ENCODE peak calls at places on chromosomes 13 and 19, in four cellular contexts. Z is endothelial cell of umbilical vein, I is spleen, F is esophagus muscularis mucosa. L is an unnamed sample. For H3K9me3, the result is how much of the 10 kb centered on the place peaks cover.

GRCh38 chr19:17281391-17282304 is at the start of gene ANKLE1:
- DNase-seq in F (no peak), I (peak), Z (no peak), L (no peak)

GRCh38 chr19:47241919-47242644 is 11.1 kb upstream of the BBC3 start:
- DNase-seq in Z (no peak), I (no peak), F (no peak), L (no peak)

GRCh38 chr19:10503002-10503789 is at the start of gene KEAP1:
- DNase-seq in Z (peak), I (no peak), F (no peak), L (peak)

GRCh38 chr13:60326273-60326672 is 70.7 kb upstream of the TDRD3 start:
- DNase-seq in I (no peak), Z (no peak), F (no peak), L (no peak)

GRCh38 chr13:97141564-97142005 is 80.5 kb upstream of the MBNL2 start:
- DNase-seq in F (no peak), Z (peak), I (no peak), L (peak)

GRCh38 chr13:39505151-39505550 is 97.8 kb downstream of the LHFPL6 start:
- DNase-seq in F (no peak), Z (no peak), I (no peak), L (no peak)

GRCh38 chr13:45108716-45109706 is 11.3 kb upstream of the GTF2F2 start:
- DNase-seq in F (no peak), Z (no peak), I (no peak), L (no peak)

GRCh38 chr19:4414144-4414799 is 11.8 kb downstream of the CHAF1A start:
- DNase-seq in Z (no peak), F (no peak), I (no peak), L (no peak)

GRCh38 chr13:26295812-26296211 is 41.9 kb downstream of the CDK8 start:
- DNase-seq in Z (no peak), I (no peak), F (no peak), L (no peak)

GRCh38 chr13:40061466-40062450 is 406.3 kb downstream of the COG6 start:
- DNase-seq in F (peak), I (no peak), Z (no peak), L (no peak)

GRCh38 chr19:48239582-48240141 is 16.1 kb downstream of the CARD8 start:
- DNase-seq in I (no peak), F (no peak), Z (no peak), L (no peak)

GRCh38 chr19:46718157-46718933 is 1.4 kb upstream of the PRKD2 start:
- DNase-seq in I (peak), Z (no peak), F (no peak), L (no peak)

GRCh38 chr13:94968040-94968756 is 255.9 kb upstream of the SOX21 start:
- DNase-seq in F (no peak), I (no peak), Z (peak), L (no peak)

GRCh38 chr19:4534836-4535658 is at the start of gene PLIN5:
- DNase-seq in Z (peak), I (peak), F (no peak), L (peak)

GRCh38 chr19:1624458-1624857 is 19.2 kb upstream of the UQCR11 start:
- DNase-seq in I (peak), Z (peak), F (no peak), L (peak)

GRCh38 chr19:36646746-36647145 is 19.9 kb downstream of the ZNF461 start:
- DNase-seq in Z (no peak), F (no peak), I (no peak), L (no peak)
- H3K9me3 ChIP-seq in Z (under half), F (half or more), I (half or more), L (half or more)

DNA sequence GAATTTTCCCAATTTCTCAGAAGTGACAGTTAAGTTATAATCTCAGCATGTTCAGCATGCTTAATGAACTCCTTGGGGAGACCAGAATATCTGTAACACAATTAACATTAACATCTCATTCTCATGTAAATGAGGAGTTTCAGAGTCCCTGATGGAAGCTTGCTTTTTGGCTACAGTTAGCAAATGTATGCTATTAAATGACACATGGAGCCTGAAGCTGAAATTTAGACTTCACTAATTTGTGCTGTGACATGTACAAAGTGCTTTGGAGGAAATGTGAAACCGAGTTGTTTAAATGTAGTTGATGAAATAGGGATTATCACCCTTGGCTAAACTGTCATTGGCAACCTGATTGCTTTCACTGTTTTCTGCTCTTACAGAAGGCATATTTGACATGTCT is 2265.1 kb upstream of the PCDH20 start:
- DNase-seq in I (no peak), Z (no peak), F (no peak), L (no peak)
- TF ChIP-seq POLR2AphosphoS5 in I (no peak), Z (no peak), F (no peak), L (no peak)

GRCh38 chr19:35264281-35265125 is 4.3 kb upstream of the USF2 start:
- DNase-seq in I (peak), Z (no peak), F (no peak), L (peak)
- H3K27ac ChIP-seq in I (no peak), Z (no peak), F (no peak), L (no peak)

GRCh38 chr19:55927991-55928390 is 4.1 kb downstream of the NLRP13 start:
- DNase-seq in F (no peak), Z (no peak), I (no peak), L (no peak)

DNA sequence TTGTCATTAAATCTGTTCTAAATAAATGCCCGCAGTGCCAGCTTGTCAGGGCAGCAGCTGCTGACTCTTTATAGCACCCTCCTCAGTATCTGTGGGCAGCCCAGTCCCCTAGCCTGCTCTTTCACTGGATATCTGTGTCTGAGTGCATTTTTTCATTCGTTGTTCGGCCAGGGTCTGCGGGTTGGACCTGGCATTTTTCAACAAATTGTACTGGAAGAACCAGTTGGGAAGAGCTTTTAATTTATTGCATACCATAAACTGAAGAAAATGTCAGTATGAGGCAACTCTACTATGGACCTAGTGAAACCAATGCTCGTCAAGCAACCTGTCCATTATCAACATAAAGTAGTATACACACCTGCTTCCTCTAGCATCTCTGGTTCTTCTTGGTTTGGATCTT is 8.6 kb downstream of the NLRP13 start:
- DNase-seq in I (no peak), F (peak), Z (no peak), L (no peak)
- H3K9me3 ChIP-seq in I (half or more), F (under half), Z (under half), L (under half)

DNA sequence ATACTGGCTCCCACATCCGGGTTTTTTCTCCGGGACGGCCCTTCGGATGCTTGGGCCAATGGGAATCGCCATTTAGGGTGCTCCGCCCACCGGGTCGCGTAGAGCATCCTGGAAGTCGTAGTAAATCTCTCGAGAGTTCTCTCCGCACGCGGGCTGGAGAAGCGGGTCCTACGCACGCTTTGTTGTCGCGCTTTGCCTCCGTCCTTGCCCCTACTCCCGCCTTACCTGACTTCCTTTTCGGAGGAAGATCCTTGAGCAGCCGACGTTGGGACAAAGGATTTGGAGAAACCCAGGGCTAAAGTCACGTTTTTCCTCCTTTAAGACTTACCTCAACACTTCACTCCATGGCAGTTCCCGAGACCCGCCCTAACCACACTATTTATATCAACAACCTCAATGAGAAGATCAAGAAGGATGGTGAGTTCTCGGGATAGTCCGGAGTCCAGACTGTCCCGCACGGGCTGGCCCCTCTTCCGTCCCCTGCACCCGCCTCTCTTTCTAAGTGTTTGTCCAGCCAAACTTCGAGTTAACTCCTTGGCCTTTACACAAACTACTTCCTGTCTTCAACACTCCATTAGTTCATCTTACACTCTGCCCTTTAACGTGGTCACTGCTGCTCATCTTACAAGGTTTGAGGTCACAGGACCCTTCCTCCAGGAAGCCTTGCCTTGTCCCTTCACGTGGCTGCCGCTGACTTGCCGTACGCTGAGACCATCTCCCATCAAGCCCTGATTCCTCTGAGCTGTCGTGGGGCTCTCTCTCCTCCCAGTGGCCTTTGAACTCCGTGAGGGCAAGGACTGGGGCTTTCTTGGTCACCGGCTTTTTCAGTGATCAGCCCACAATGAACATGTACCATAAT is at the start of gene SNRPA:
- DNase-seq in Z (peak), I (peak), F (peak), L (peak)
- TF ChIP-seq POLR2AphosphoS5 in Z (peak), I (peak), F (peak), L (peak)

GRCh38 chr13:104614746-104615145 is 1548.5 kb upstream of the SLC10A2 start:
- DNase-seq in Z (no peak), I (no peak), F (no peak), L (no peak)
- H3K27ac ChIP-seq in Z (no peak), I (no peak), F (no peak), L (no peak)

DNA sequence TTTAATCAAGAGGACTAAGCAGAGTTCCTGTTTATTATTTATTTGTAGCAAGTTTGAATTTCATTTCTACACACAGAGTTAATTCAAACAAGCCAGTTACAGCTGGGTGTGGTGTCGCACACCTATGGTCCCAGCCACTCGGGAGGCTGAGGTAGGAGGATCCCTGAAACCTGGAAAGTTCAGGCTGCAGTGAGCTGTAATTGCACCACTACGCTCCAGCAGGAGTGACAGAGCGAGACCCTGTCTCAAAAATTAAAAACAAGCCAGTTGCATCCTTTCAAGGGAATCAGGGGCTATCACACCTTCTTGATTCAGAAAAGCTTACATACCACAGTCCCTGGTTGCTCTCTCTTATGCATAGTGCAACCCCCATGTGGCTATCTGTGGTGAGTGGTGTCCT is 19.8 kb downstream of the ZNF586 start:
- DNase-seq in Z (no peak), I (no peak), F (no peak), L (no peak)
- H3K9me3 ChIP-seq in Z (under half), I (half or more), F (under half), L (under half)

GRCh38 chr19:2977001-2977685 is at the start of gene TLE6:
- DNase-seq in F (peak), I (peak), Z (peak), L (peak)
- TF ChIP-seq POLR2AphosphoS5 in F (peak), I (peak), Z (peak), L (no peak)

GRCh38 chr13:49828452-49828851 is 36.0 kb upstream of the KPNA3 start:
- DNase-seq in I (no peak), F (no peak), Z (no peak), L (no peak)
- H3K27ac ChIP-seq in I (no peak), F (no peak), Z (no peak), L (no peak)

DNA sequence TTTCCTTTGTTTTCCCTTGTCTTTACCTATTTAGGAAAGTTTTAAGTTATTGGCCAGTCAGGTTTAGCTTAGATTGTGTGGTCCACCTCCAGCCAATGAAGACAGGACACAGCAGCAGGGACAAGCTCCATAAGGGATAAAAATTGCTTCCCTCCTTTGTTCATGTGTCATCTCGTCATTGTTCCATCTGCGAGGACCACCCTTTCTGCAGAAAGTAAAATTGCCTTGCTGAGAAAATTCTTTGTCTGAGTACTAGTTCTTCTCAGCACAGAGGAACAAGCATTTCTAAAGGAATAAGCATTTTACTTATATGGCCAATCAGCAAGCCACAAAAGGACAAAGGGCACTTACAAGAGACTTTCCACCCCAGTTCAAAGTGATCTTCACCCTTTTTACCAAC is 11.4 kb downstream of the ZNF560 start:
- DNase-seq in I (no peak), F (no peak), Z (no peak), L (no peak)
- H3K9me3 ChIP-seq in I (half or more), F (half or more), Z (under half), L (under half)